ENCODE peak calls at places on chromosomes 1 and 21, in four cellular contexts. One of them, this sample, is unnamed.

GRCh38 chr1:24112381-24113169 is 640 bp upstream of the MYOM3 start:
- DNase-seq in HCT116: peak; percentile 18
- DNase-seq in upper lobe of left lung: no peak
- DNase-seq in MM.1S: peak; percentile 67
- DNase-seq in this sample: peak; percentile 15

GRCh38 chr1:117232551-117232950 is 21.8 kb upstream of the VTCN1 start:
- DNase-seq in MM.1S: no peak
- DNase-seq in upper lobe of left lung: no peak
- DNase-seq in HCT116: no peak
- DNase-seq in this sample: no peak

GRCh38 chr21:29114765-29115164 is 15.7 kb upstream of the MAP3K7CL start:
- DNase-seq in HCT116: peak; percentile 21
- DNase-seq in upper lobe of left lung: no peak
- DNase-seq in MM.1S: no peak
- DNase-seq in this sample: peak; percentile 77

GRCh38 chr21:33419538-33420123 is 16.4 kb downstream of the IFNGR2 start:
- DNase-seq in upper lobe of left lung: peak; percentile 30
- DNase-seq in HCT116: no peak
- DNase-seq in MM.1S: no peak
- DNase-seq in this sample: no peak

GRCh38 chr1:221923921-221924598 is 182.2 kb upstream of the DUSP10 start:
- DNase-seq in MM.1S: no peak
- DNase-seq in HCT116: no peak
- DNase-seq in upper lobe of left lung: no peak
- DNase-seq in this sample: no peak

GRCh38 chr1:180160362-180160761 is 5.7 kb downstream of the QSOX1 start:
- DNase-seq in HCT116: no peak
- DNase-seq in upper lobe of left lung: no peak
- DNase-seq in MM.1S: no peak
- DNase-seq in this sample: no peak

GRCh38 chr1:180151508-180151907 is 3.2 kb upstream of the QSOX1 start:
- DNase-seq in upper lobe of left lung: no peak
- DNase-seq in HCT116: no peak
- DNase-seq in MM.1S: no peak
- DNase-seq in this sample: peak; percentile 86

GRCh38 chr1:24152631-24153494 is 9.9 kb upstream of the IL22RA1 start:
- DNase-seq in upper lobe of left lung: no peak
- DNase-seq in MM.1S: no peak
- DNase-seq in HCT116: no peak
- DNase-seq in this sample: no peak

GRCh38 chr1:20380616-20381035 is 90.0 kb downstream of the VWA5B1 start:
- DNase-seq in MM.1S: no peak
- DNase-seq in upper lobe of left lung: no peak
- DNase-seq in HCT116: peak; percentile 23
- DNase-seq in this sample: peak; percentile 85

GRCh38 chr21:46585191-46585953 is 19.5 kb downstream of the S100B start:
- DNase-seq in HCT116: no peak
- DNase-seq in MM.1S: no peak
- DNase-seq in upper lobe of left lung: no peak
- DNase-seq in this sample: no peak

GRCh38 chr1:65527211-65527610 is 106.7 kb downstream of the LEPR start:
- DNase-seq in upper lobe of left lung: no peak
- DNase-seq in HCT116: no peak
- DNase-seq in MM.1S: no peak
- DNase-seq in this sample: no peak

GRCh38 chr21:43767980-43768867 is 7.9 kb downstream of the CSTB start:
- DNase-seq in MM.1S: no peak
- DNase-seq in upper lobe of left lung: peak; percentile 84
- DNase-seq in HCT116: peak; percentile 39
- DNase-seq in this sample: peak; percentile 24

GRCh38 chr1:180981596-180982387 is 40.9 kb downstream of the STX6 start:
- DNase-seq in HCT116: no peak
- DNase-seq in MM.1S: no peak
- DNase-seq in upper lobe of left lung: no peak
- DNase-seq in this sample: no peak

GRCh38 chr21:44766014-44766817 is 35.4 kb downstream of the UBE2G2 start:
- DNase-seq in upper lobe of left lung: peak; percentile 59
- DNase-seq in HCT116: no peak
- DNase-seq in MM.1S: no peak
- DNase-seq in this sample: no peak

GRCh38 chr1:191901651-191902050 is 256.6 kb upstream of the RGS18 start:
- DNase-seq in HCT116: no peak
- DNase-seq in MM.1S: no peak
- DNase-seq in upper lobe of left lung: no peak
- DNase-seq in this sample: no peak

GRCh38 chr1:156259805-156260204 is 11.9 kb upstream of the PAQR6 start:
- DNase-seq in MM.1S: no peak
- DNase-seq in upper lobe of left lung: no peak
- DNase-seq in HCT116: no peak
- DNase-seq in this sample: no peak

GRCh38 chr1:44262414-44262813 is 49.1 kb downstream of the DMAP1 start:
- DNase-seq in HCT116: no peak
- DNase-seq in upper lobe of left lung: no peak
- DNase-seq in MM.1S: no peak
- DNase-seq in this sample: no peak

GRCh38 chr1:216766633-216767325 is 43.5 kb upstream of the ESRRG start:
- DNase-seq in MM.1S: no peak
- DNase-seq in upper lobe of left lung: no peak
- DNase-seq in HCT116: no peak
- DNase-seq in this sample: no peak

GRCh38 chr1:43705982-43706597 is 1.2 kb upstream of the ST3GAL3 start:
- DNase-seq in upper lobe of left lung: peak; percentile 12
- DNase-seq in MM.1S: no peak
- DNase-seq in HCT116: no peak
- DNase-seq in this sample: no peak

GRCh38 chr1:93448292-93448982 is 519 bp downstream of the FNBP1L start:
- DNase-seq in HCT116: no peak
- DNase-seq in MM.1S: no peak
- DNase-seq in upper lobe of left lung: peak; percentile 89
- DNase-seq in this sample: no peak

GRCh38 chr1:243974451-243975292 is 76.4 kb upstream of the ZBTB18 start:
- DNase-seq in upper lobe of left lung: no peak
- DNase-seq in HCT116: no peak
- DNase-seq in MM.1S: no peak
- DNase-seq in this sample: no peak

GRCh38 chr1:232438476-232438875 is 191.5 kb downstream of the SIPA1L2 start:
- DNase-seq in HCT116: no peak
- DNase-seq in MM.1S: no peak
- DNase-seq in upper lobe of left lung: no peak
- DNase-seq in this sample: no peak

GRCh38 chr1:32701951-32702598 is 495 bp downstream of the SYNC start:
- DNase-seq in MM.1S: no peak
- DNase-seq in upper lobe of left lung: no peak
- DNase-seq in HCT116: no peak
- DNase-seq in this sample: no peak

GRCh38 chr21:41726970-41727783 is 39.7 kb downstream of the RIPK4 start:
- DNase-seq in HCT116: peak; percentile 61
- DNase-seq in MM.1S: no peak
- DNase-seq in upper lobe of left lung: peak; percentile 64
- DNase-seq in this sample: no peak

GRCh38 chr21:41726058-41726558 is 40.7 kb downstream of the RIPK4 start:
- DNase-seq in MM.1S: no peak
- DNase-seq in upper lobe of left lung: peak; percentile 83
- DNase-seq in HCT116: no peak
- DNase-seq in this sample: no peak

GRCh38 chr21:41725421-41726021 is 41.3 kb downstream of the RIPK4 start:
- DNase-seq in MM.1S: no peak
- DNase-seq in HCT116: no peak
- DNase-seq in upper lobe of left lung: peak; percentile 74
- DNase-seq in this sample: no peak

GRCh38 chr21:41727784-41728763 is 38.8 kb downstream of the RIPK4 start:
- DNase-seq in upper lobe of left lung: no peak
- DNase-seq in HCT116: no peak
- DNase-seq in MM.1S: no peak
- DNase-seq in this sample: no peak

GRCh38 chr21:41726630-41726969 is 40.3 kb downstream of the RIPK4 start:
- DNase-seq in HCT116: no peak
- DNase-seq in MM.1S: no peak
- DNase-seq in upper lobe of left lung: peak; percentile 60
- DNase-seq in this sample: no peak
- TF ChIP-seq CTCF in HCT116: no peak
- TF ChIP-seq CTCF in MM.1S: no peak
- TF ChIP-seq CTCF in upper lobe of left lung: no peak
- TF ChIP-seq CTCF in this sample: no peak

GRCh38 chr21:38221594-38221993 is 35.2 kb upstream of the KCNJ15 start:
- DNase-seq in upper lobe of left lung: no peak
- DNase-seq in MM.1S: no peak
- DNase-seq in HCT116: no peak
- DNase-seq in this sample: no peak
- H3K9me3 ChIP-seq in upper lobe of left lung: peaks cover 30% of the 10 kb centered on the region
- H3K9me3 ChIP-seq in MM.1S: no peaks in the 10 kb centered on the region
- H3K9me3 ChIP-seq in HCT116: peaks cover 28% of the 10 kb centered on the region
- H3K9me3 ChIP-seq in this sample: peaks cover 29% of the 10 kb centered on the region

GRCh38 chr1:113246929-113247328 is 143.4 kb upstream of the MAGI3 start:
- DNase-seq in MM.1S: no peak
- DNase-seq in HCT116: no peak
- DNase-seq in upper lobe of left lung: no peak
- DNase-seq in this sample: no peak

GRCh38 chr1:113242481-113242880 is 147.8 kb upstream of the MAGI3 start:
- DNase-seq in upper lobe of left lung: no peak
- DNase-seq in HCT116: no peak
- DNase-seq in MM.1S: no peak
- DNase-seq in this sample: no peak

GRCh38 chr1:113243529-113243928 is 146.8 kb upstream of the MAGI3 start:
- DNase-seq in MM.1S: no peak
- DNase-seq in HCT116: no peak
- DNase-seq in upper lobe of left lung: no peak
- DNase-seq in this sample: no peak

GRCh38 chr1:113241237-113241636 is 149.1 kb upstream of the MAGI3 start:
- DNase-seq in MM.1S: no peak
- DNase-seq in HCT116: no peak
- DNase-seq in upper lobe of left lung: no peak
- DNase-seq in this sample: no peak

GRCh38 chr1:113244134-113244820 is 146.0 kb upstream of the MAGI3 start:
- DNase-seq in upper lobe of left lung: no peak
- DNase-seq in MM.1S: no peak
- DNase-seq in HCT116: no peak
- DNase-seq in this sample: no peak
- H3K27me3 ChIP-seq in upper lobe of left lung: no peaks in the 10 kb centered on the region
- H3K27me3 ChIP-seq in MM.1S: no peaks in the 10 kb centered on the region
- H3K27me3 ChIP-seq in HCT116: no peaks in the 10 kb centered on the region
- H3K27me3 ChIP-seq in this sample: peaks cover 6% of the 10 kb centered on the region

GRCh38 chr21:17513214-17514123 is 626 bp downstream of the CXADR start:
- DNase-seq in upper lobe of left lung: peak; percentile 89
- DNase-seq in HCT116: no peak
- DNase-seq in MM.1S: peak; percentile 37
- DNase-seq in this sample: no peak
- TF ChIP-seq CTCF in upper lobe of left lung: no peak
- TF ChIP-seq CTCF in HCT116: no peak
- TF ChIP-seq CTCF in MM.1S: peak; percentile 20
- TF ChIP-seq CTCF in this sample: no peak

DNA sequence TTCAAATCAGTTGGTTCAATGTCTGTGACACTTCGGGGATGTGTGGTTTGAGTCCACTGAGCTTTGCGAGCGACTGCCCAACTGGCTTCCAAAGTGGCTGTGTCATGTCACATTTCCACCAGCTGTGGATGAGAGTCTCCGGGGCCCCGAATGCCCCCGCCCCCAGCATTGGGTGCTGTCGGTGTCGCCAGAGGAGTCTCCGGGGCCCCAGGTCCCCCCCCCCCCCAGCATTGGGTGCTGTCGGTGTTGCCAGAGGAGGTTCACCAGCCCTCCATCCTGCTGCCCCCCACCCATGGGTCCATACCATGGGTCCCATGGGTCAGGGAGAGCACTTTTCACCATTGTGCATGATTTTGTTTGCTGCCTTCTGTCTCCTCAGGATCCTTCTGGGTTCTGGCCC is 9.0 kb upstream of the SMYD3 start:
- DNase-seq in HCT116: no peak
- DNase-seq in MM.1S: no peak
- DNase-seq in upper lobe of left lung: peak; percentile 40
- DNase-seq in this sample: no peak
- H3K9me3 ChIP-seq in HCT116: peaks cover 17% of the 10 kb centered on the region
- H3K9me3 ChIP-seq in MM.1S: no peaks in the 10 kb centered on the region
- H3K9me3 ChIP-seq in upper lobe of left lung: peaks cover 42% of the 10 kb centered on the region
- H3K9me3 ChIP-seq in this sample: peaks cover 74% of the 10 kb centered on the region

DNA sequence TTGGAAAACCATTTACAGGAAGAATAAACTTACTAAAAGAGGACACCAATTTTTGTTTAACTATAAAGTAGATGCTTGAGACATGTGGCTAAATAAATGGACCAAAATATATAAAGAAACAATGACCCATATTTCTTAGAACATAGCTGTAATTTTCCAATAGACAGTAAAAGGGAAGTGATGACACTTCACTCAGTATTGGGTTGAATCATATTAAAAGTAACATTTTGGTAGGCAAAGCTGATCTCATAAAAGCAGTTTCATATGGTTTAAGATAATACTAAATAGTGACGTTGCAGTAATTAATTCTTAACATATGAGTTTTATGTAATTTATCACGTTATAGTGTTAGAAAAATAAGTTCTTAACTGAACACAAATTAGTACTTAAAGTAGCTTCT is 308.9 kb upstream of the RUNX1 start:
- DNase-seq in upper lobe of left lung: no peak
- DNase-seq in HCT116: no peak
- DNase-seq in MM.1S: no peak
- DNase-seq in this sample: no peak
- H3K27me3 ChIP-seq in upper lobe of left lung: no peaks in the 10 kb centered on the region
- H3K27me3 ChIP-seq in HCT116: no peaks in the 10 kb centered on the region
- H3K27me3 ChIP-seq in MM.1S: no peaks in the 10 kb centered on the region
- H3K27me3 ChIP-seq in this sample: no peaks in the 10 kb centered on the region